ENCODE peak calls at places on chromosomes 16 and 17, in six cellular contexts. G, F, T, K, O and U are unnamed samples.

GRCh38 chr16:88617268-88618031 is 20.9 kb upstream of the IL17C start:
- DNase-seq in G (no peak), F (no peak), T (peak; percentile 53), K (no peak), O (no peak), U (no peak)

GRCh38 chr17:7673239-7673638 is 14.1 kb downstream of the TP53 start:
- DNase-seq in G (peak; percentile 64), F (no peak), T (peak; percentile 15), K (no peak), O (no peak), U (no peak)

GRCh38 chr17:65558683-65559311 is 2.7 kb downstream of the AXIN2 start:
- DNase-seq in G (no peak), F (no peak), T (no peak), K (no peak), O (peak; percentile 70), U (no peak)

GRCh38 chr16:86398622-86399021 is 111.7 kb upstream of the FOXF1 start:
- DNase-seq in G (no peak), F (no peak), T (no peak), K (no peak), O (no peak), U (no peak)

GRCh38 chr16:56789360-56789759 is 59.4 kb downstream of the NUP93 start:
- DNase-seq in G (peak; percentile 80), F (peak; percentile 55), T (peak; percentile 31), K (no peak), O (no peak), U (peak; percentile 8)

GRCh38 chr17:77146882-77147281 is 6.1 kb downstream of the SEC14L1 start:
- DNase-seq in G (no peak), F (no peak), T (peak; percentile 72), K (no peak), O (peak; percentile 84), U (no peak)

GRCh38 chr17:47072881-47073280 is 93.8 kb upstream of the RPRML start:
- DNase-seq in G (no peak), F (no peak), T (no peak), K (no peak), O (no peak), U (no peak)

GRCh38 chr17:35018814-35019213 is 38.5 kb downstream of the LIG3 start:
- DNase-seq in G (no peak), F (no peak), T (no peak), K (no peak), O (no peak), U (no peak)

GRCh38 chr16:27169511-27170071 is 33.7 kb upstream of the KDM8 start:
- DNase-seq in G (peak; percentile 68), F (no peak), T (peak; percentile 28), K (no peak), O (no peak), U (peak; percentile 67)

GRCh38 chr17:12113156-12113555 is 92.5 kb downstream of the MAP2K4 start:
- DNase-seq in G (no peak), F (no peak), T (no peak), K (no peak), O (no peak), U (no peak)

GRCh38 chr17:15512310-15512709 is 44.9 kb upstream of the CDRT4 start:
- DNase-seq in G (no peak), F (no peak), T (no peak), K (no peak), O (no peak), U (no peak)

GRCh38 chr16:10500582-10500981 is 79.8 kb downstream of the EMP2 start:
- DNase-seq in G (no peak), F (no peak), T (no peak), K (no peak), O (no peak), U (no peak)

GRCh38 chr16:86761117-86761971 is 183.0 kb downstream of the FOXL1 start:
- DNase-seq in G (peak; percentile 69), F (peak; percentile 51), T (peak; percentile 32), K (no peak), O (no peak), U (no peak)

GRCh38 chr17:13477180-13477611 is 124.5 kb downstream of the HS3ST3A1 start:
- DNase-seq in G (no peak), F (no peak), T (no peak), K (no peak), O (no peak), U (no peak)

GRCh38 chr16:29675811-29676643 is 3.0 kb upstream of the QPRT start:
- DNase-seq in G (peak; percentile 46), F (peak; percentile 24), T (no peak), K (no peak), O (no peak), U (no peak)

GRCh38 chr16:2388875-2389433 is 40.3 kb upstream of the CCNF start:
- DNase-seq in G (peak; percentile 30), F (no peak), T (peak; percentile 7), K (no peak), O (no peak), U (peak; percentile 66)

DNA sequence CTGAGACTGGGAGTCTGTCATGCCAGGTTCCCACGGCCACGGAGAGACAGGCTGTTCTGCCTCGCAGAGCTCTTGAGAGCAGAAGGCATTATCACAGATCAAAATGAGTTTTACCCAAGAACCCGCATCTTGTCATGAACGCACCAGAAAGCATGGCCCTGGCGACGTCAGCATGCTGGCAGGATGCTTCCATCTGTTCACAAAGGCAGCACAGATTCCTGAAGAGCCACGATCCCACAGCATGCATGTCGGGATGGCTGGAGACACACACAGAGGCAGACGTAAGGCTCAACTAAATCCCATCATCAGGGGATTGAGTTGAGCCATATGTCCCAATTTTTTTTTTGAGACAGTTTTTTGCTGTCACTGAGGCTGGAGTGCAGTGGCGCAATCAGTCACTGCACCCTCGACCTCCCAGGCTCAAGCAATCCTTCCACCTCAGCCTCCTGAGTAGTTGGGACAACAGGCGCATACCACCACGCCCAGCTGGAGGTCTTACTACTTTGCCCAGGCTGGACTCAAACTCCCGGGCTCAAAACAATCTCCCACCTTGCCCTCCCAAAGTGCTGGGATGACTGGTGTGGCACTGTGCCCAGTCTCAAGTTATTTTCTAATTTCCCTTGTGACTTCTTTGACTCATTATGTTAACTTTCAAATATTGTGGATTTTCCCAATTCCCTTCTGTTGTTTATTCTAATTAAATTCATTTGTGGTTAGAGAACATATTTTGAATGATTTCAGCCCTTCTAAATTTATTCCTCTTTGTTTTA is 11.1 kb downstream of the FANCA start:
- DNase-seq in G (no peak), F (no peak), T (no peak), K (no peak), O (no peak), U (no peak)
- H3K27ac ChIP-seq in G (no peak overlapping the region), F (no peak overlapping the region), T (peak overlapping the region; percentile 10), K (no peak overlapping the region), O (no peak overlapping the region), U (no peak overlapping the region)

DNA sequence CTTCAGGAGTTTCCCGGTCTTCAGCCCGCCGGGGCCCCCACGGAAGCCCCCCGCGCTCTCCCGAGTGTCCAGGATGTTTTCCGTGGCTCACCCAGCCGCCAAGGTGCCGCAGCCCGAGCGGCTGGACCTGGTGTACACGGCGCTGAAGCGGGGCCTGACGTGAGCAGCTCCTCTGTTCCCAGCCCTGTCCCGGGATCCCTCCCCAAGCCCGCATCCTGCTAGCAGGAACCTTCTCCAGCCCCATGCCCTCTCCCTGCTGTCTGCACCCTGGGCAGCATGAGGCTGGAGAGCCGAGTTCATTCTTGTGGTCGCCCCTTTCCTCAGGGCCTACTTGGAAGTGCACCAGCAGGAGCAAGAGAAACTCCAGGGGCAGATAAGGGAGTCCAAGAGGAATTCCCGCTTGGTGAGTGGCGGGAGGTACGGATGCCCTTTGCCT is 10.1 kb downstream of the RIPOR1 start:
- DNase-seq in G (no peak), F (no peak), T (no peak), K (no peak), O (no peak), U (no peak)
- H3K27ac ChIP-seq in G (no peak overlapping the region), F (no peak overlapping the region), T (peak overlapping the region; percentile 78), K (peak overlapping the region; percentile 96), O (peak overlapping the region; percentile 90), U (no peak overlapping the region)

DNA sequence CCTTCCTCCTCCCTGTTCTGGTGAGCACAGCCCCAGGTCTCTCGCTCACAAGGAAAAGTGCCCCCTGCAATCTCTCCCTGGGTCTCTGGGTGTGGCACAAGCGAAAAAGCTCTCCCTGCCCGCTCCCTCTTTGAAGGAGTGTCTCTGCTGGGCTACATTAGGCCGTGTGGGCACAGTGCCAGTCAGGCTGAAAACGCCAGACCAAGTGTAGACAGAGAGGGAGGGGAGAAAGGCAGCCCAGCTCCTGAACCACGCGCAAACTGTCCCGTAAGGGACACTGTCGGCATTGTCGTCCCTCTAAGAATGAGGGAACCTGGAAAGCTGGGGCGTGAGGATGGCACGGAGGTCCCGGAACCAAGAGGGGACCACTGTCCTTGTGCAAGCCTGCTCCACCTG is 3.9 kb downstream of the SMIM5 start:
- DNase-seq in G (no peak), F (no peak), T (peak; percentile 68), K (no peak), O (no peak), U (no peak)
- H3K27ac ChIP-seq in G (no peak overlapping the region), F (no peak overlapping the region), T (no peak overlapping the region), K (no peak overlapping the region), O (peak overlapping the region; percentile 26), U (no peak overlapping the region)

GRCh38 chr16:53766304-53767016 is 62.5 kb downstream of the FTO start:
- DNase-seq in G (no peak), F (no peak), T (no peak), K (no peak), O (no peak), U (no peak)
- H3K27ac ChIP-seq in G (peak overlapping the region; percentile 44), F (peak overlapping the region; percentile 46), T (no peak overlapping the region), K (no peak overlapping the region), O (no peak overlapping the region), U (no peak overlapping the region)

GRCh38 chr17:73592531-73592961 is 51.7 kb downstream of the SDK2 start:
- DNase-seq in G (no peak), F (no peak), T (no peak), K (no peak), O (no peak), U (no peak)

GRCh38 chr17:73589096-73589980 is 54.9 kb downstream of the SDK2 start:
- DNase-seq in G (no peak), F (no peak), T (no peak), K (no peak), O (no peak), U (no peak)

GRCh38 chr17:73593249-73593965 is 50.8 kb downstream of the SDK2 start:
- DNase-seq in G (no peak), F (no peak), T (no peak), K (no peak), O (no peak), U (no peak)

GRCh38 chr17:73592079-73592415 is 52.2 kb downstream of the SDK2 start:
- DNase-seq in G (no peak), F (no peak), T (no peak), K (no peak), O (no peak), U (no peak)

DNA sequence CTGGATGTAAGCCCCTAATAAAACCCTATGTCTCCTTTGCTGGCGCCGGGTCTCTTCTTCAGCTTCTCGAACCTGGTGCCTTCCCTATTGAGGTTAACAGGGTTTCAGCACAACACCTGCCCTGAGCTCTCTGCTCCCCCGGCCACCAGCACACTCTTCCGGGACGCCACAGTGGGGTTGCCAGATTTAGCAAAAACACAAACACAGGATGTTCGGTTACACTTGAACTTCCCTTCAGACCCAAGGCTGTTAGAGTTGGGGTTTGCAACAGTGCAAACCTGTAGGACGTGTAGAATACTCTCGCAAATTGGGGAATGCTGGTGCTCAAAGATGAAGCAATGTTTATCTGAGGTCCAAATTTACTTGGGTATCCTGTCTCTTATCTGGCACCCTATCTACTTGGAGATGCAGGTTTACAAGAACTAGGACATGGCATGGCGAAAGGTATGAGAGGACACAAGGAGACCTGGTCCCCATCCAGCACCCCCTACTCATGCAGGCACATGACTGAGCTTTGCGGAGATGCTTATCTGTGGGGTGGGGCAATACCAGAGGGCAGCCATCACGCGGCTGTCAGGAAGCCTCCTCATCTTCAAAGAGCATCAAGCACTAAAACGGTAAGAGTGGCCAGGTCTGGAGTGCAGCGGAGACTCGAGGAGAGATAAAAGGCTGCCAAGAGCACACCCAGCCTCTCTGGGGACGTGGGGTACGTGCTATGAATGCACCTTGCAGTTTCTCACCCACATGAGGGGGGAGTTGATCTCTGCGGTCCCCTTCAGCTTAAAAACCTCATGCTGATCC is 52.8 kb downstream of the SDK2 start:
- DNase-seq in G (no peak), F (no peak), T (peak; percentile 21), K (no peak), O (no peak), U (no peak)
- H3K27ac ChIP-seq in G (no peak overlapping the region), F (no peak overlapping the region), T (peak overlapping the region; percentile 11), K (no peak overlapping the region), O (no peak overlapping the region), U (no peak overlapping the region)